ENCODE peak calls at places on chromosome 10, in six cellular contexts. J is right lobe of liver, F is keratinocyte, O is hepatocyte, V is IMR-90, L is body of pancreas. S is an unnamed sample.

GRCh38 chr10:18988338-18988737 is 60.3 kb upstream of the MALRD1 start:
- DNase-seq in V (no peak), L (no peak), F (no peak), O (no peak), J (no peak), S (no peak)

GRCh38 chr10:6053816-6054581 is 8.2 kb downstream of the IL2RA start:
- DNase-seq in F (no peak), O (peak; percentile 54), J (peak; percentile 91), V (no peak), L (peak; percentile 75), S (no peak)

GRCh38 chr10:15325243-15326002 is 45.7 kb downstream of the FAM171A1 start:
- DNase-seq in V (peak; percentile 85), J (no peak), L (no peak), F (peak; percentile 13), O (no peak), S (peak; percentile 75)

GRCh38 chr10:18211862-18212261 is 71.6 kb downstream of the CACNB2 start:
- DNase-seq in J (no peak), O (no peak), F (no peak), V (no peak), L (peak; percentile 27), S (no peak)

GRCh38 chr10:18271481-18271880 is 131.3 kb downstream of the CACNB2 start:
- DNase-seq in L (no peak), J (no peak), O (no peak), V (no peak), F (no peak), S (no peak)

GRCh38 chr10:124579003-124579384 is 117.4 kb downstream of the LHPP start:
- DNase-seq in F (peak; percentile 7), J (no peak), O (no peak), V (no peak), L (no peak), S (no peak)

GRCh38 chr10:22810643-22811254 is 96.4 kb upstream of the PIP4K2A start:
- DNase-seq in V (no peak), J (no peak), F (no peak), O (no peak), L (no peak), S (no peak)

GRCh38 chr10:78175444-78175843 is 141.8 kb downstream of the RPS24 start:
- DNase-seq in O (no peak), J (no peak), V (peak; percentile 25), F (no peak), L (no peak), S (no peak)

GRCh38 chr10:37269554-37270256 is 144.3 kb downstream of the ANKRD30A start:
- DNase-seq in V (no peak), J (no peak), L (no peak), F (no peak), O (no peak), S (no peak)

GRCh38 chr10:76456190-76456589 is 1024.8 kb downstream of the LRMDA start:
- DNase-seq in V (no peak), J (no peak), O (no peak), F (no peak), L (peak; percentile 33), S (peak; percentile 46)

GRCh38 chr10:129773359-129773990 is 190.6 kb downstream of the EBF3 start:
- DNase-seq in O (no peak), L (no peak), F (no peak), V (no peak), J (peak; percentile 11), S (no peak)

GRCh38 chr10:90148121-90148855 is 446.9 kb downstream of the KIF20B start:
- DNase-seq in J (no peak), O (peak; percentile 47), V (peak; percentile 22), F (peak; percentile 48), L (no peak), S (peak; percentile 67)

GRCh38 chr10:7666253-7667023 is at the start of gene ITIH5:
- DNase-seq in L (peak; percentile 25), F (no peak), J (peak; percentile 19), O (peak; percentile 23), V (no peak), S (no peak)

GRCh38 chr10:73641272-73642060 is at the start of gene MYOZ1:
- DNase-seq in J (no peak), L (no peak), V (no peak), F (no peak), O (no peak), S (no peak)

GRCh38 chr10:128286413-128287097 is 160.3 kb upstream of the MKI67 start:
- DNase-seq in V (no peak), O (peak; percentile 12), J (no peak), L (no peak), F (no peak), S (no peak)

GRCh38 chr10:18984531-18984930 is 64.1 kb upstream of the MALRD1 start:
- DNase-seq in L (no peak), V (peak; percentile 27), J (no peak), O (peak; percentile 10), F (no peak), S (no peak)

GRCh38 chr10:58781873-58782488 is 269.3 kb downstream of the BICC1 start:
- DNase-seq in J (no peak), F (no peak), O (peak; percentile 66), L (no peak), V (peak; percentile 49), S (peak; percentile 58)

GRCh38 chr10:80474920-80475319 is 20.8 kb downstream of the TSPAN14 start:
- DNase-seq in L (no peak), F (no peak), V (no peak), O (no peak), J (no peak), S (no peak)

GRCh38 chr10:8435186-8436055 is 380.9 kb downstream of the GATA3 start:
- DNase-seq in L (no peak), V (no peak), J (no peak), F (peak; percentile 90), O (no peak), S (no peak)

GRCh38 chr10:62885656-62886461 is 69.7 kb upstream of the EGR2 start:
- DNase-seq in L (no peak), O (no peak), J (no peak), V (peak; percentile 19), F (no peak), S (peak; percentile 54)

GRCh38 chr10:108629843-108630242 is 1293.5 kb downstream of the XPNPEP1 start:
- DNase-seq in J (no peak), O (peak; percentile 24), F (no peak), L (no peak), V (no peak), S (no peak)
- TF ChIP-seq CTCF in J (peak; percentile 69), O (peak; percentile 16), F (no peak), L (no peak), V (no peak), S (no peak)

GRCh38 chr10:68121020-68121743 is 11.9 kb downstream of the MYPN start:
- DNase-seq in F (no peak), J (no peak), L (no peak), O (no peak), V (no peak), S (no peak)
- H3K4me3 ChIP-seq in F (no peak overlapping the region), J (no peak overlapping the region), L (no peak overlapping the region), O (no peak overlapping the region), V (no peak overlapping the region), S (no peak overlapping the region)

DNA sequence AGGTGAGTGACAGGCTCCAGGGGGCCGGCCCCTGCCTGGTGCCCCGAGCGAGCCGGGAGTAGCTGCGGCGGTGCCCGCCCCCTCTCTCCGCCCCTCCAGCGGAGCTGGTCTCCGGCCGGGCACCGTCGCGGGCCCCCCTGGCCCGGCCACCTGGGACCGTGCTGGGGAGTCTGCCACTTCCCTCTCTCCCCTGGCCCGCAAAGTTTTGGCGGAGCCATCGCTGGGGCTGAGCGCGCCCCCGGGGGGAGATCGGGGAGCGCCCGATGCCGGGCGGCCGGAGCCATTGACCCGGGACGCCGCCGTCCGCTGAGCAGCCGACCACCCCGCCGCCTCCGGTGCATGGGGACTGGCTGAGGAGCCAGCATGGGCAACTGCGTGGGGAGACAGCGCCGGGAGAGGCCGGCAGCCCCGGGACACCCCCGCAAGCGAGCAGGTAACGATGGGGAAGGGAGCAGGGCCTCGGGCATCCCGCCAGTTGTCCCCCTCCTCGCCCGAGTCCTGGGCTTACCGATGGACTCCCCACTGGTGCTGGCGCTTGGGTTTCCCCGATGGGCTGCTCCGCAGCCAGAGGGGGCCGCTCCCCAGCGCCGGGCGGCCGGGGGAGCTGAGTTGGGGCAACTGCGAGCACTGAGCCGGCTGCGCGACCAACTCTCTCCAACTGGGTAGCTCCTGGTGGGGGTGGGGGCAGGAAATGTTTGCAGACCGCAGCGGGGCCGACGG is at the start of gene UBTD1:
- DNase-seq in F (no peak), L (peak; percentile 54), J (peak; percentile 67), O (peak; percentile 81), V (peak; percentile 49), S (peak; percentile 39)
- TF ChIP-seq CTCF in F (no peak), L (no peak), J (no peak), O (peak; percentile 14), V (no peak), S (no peak)

DNA sequence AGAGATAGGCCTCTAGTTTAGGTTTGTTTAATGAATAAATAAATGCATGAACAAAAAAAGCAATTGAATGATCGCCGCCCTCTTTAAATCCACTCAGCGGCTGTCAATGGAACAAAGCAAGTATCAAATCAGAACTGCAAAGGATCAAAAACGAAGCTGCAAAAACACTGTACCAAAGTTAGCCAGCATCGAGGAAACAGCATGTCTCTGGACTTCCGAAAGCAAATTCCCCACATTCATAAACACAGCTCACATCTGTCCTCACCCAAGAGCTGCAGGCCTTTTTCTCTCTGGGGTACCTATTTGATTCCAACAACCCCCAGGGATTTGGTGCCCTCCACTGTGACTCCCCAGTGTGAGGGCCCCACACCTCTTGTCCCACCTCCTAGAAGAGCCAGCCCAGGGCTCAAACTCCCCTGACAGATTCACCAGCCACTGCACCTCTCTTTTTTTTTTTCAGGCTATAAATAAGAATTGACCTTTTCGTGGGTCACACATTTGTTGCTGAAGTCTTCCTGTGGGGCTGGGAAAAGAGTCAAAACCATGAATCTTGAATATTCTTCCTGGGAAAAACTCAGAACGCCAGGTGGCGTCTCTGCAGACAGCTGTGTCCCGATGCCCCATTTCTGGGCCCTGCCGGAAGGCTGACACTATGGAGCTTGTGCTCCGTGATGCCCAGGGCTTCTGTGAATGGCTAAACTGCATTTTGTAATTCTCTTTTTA is 51.8 kb downstream of the HSPA12A start:
- DNase-seq in V (peak; percentile 28), L (peak; percentile 47), O (peak; percentile 40), J (peak; percentile 37), F (no peak), S (peak; percentile 22)
- H3K4me3 ChIP-seq in V (no peak overlapping the region), L (no peak overlapping the region), O (no peak overlapping the region), J (no peak overlapping the region), F (no peak overlapping the region), S (no peak overlapping the region)

GRCh38 chr10:92656266-92656961 is 33.3 kb upstream of the HHEX start:
- DNase-seq in V (no peak), O (no peak), F (no peak), L (no peak), J (no peak), S (no peak)
- TF ChIP-seq CTCF in V (no peak), O (no peak), F (no peak), L (no peak), J (no peak), S (no peak)